ENCODE peak calls at places on chromosomes 5 and 9, in five cellular contexts. V, Y, C, U and I are unnamed samples.

GRCh38 chr5:74504463-74504862 is 136.1 kb downstream of the ENC1 start:
- DNase-seq in V (no peak), Y (no peak), C (no peak), U (no peak), I (no peak)

GRCh38 chr5:95836544-95836943 is 14.0 kb upstream of the GLRX start:
- DNase-seq in V (no peak), Y (no peak), C (no peak), U (no peak), I (no peak)

GRCh38 chr5:75536694-75537360 is 25.1 kb downstream of the POLK start:
- DNase-seq in V (no peak), Y (no peak), C (no peak), U (no peak), I (no peak)

GRCh38 chr5:145553177-145553576 is 282.0 kb downstream of the PRELID2 start:
- DNase-seq in V (no peak), Y (no peak), C (no peak), U (no peak), I (no peak)

GRCh38 chr5:1517838-1518237 is 5.9 kb downstream of the LPCAT1 start:
- DNase-seq in V (no peak), Y (peak), C (peak), U (no peak), I (no peak)

GRCh38 chr5:170559296-170559695 is 55.5 kb downstream of the KCNIP1 start:
- DNase-seq in V (no peak), Y (no peak), C (no peak), U (no peak), I (no peak)

GRCh38 chr5:124103671-124104070 is 591.7 kb downstream of the CSNK1G3 start:
- DNase-seq in V (peak), Y (no peak), C (no peak), U (no peak), I (no peak)

GRCh38 chr5:84411832-84412605 is 27.3 kb upstream of the EDIL3 start:
- DNase-seq in V (peak), Y (no peak), C (no peak), U (no peak), I (no peak)

GRCh38 chr5:39896706-39897105 is 471.9 kb upstream of the DAB2 start:
- DNase-seq in V (no peak), Y (no peak), C (no peak), U (no peak), I (no peak)

GRCh38 chr9:21505425-21506179 is 23.5 kb upstream of the IFNE start:
- DNase-seq in V (peak), Y (no peak), C (no peak), U (no peak), I (no peak)

GRCh38 chr5:119840175-119840574 is 210.8 kb downstream of the FAM170A start:
- DNase-seq in V (no peak), Y (no peak), C (no peak), U (no peak), I (no peak)

GRCh38 chr5:164422400-164422799 is 917.0 kb downstream of the MAT2B start:
- DNase-seq in V (no peak), Y (no peak), C (no peak), U (no peak), I (no peak)

GRCh38 chr9:76709020-76709419 is 55.2 kb upstream of the PCA3 start:
- DNase-seq in V (no peak), Y (no peak), C (no peak), U (no peak), I (no peak)

GRCh38 chr9:75087279-75087823 is 604 bp downstream of the NMRK1 start:
- DNase-seq in V (peak), Y (no peak), C (no peak), U (peak), I (no peak)

GRCh38 chr9:124122813-124123462 is 111.4 kb downstream of the LHX2 start:
- DNase-seq in V (no peak), Y (no peak), C (no peak), U (no peak), I (no peak)

GRCh38 chr5:107669543-107670027 is 1.2 kb downstream of the EFNA5 start:
- DNase-seq in V (peak), Y (no peak), C (peak), U (peak), I (no peak)

GRCh38 chr5:58188287-58188651 is 271.6 kb downstream of the PLK2 start:
- DNase-seq in V (peak), Y (no peak), C (no peak), U (no peak), I (peak)